ENCODE peak calls at places on chromosomes 12 and 14, in four cellular contexts. S is K562, A is HepG2, X is GM12878. C is an unnamed sample.

GRCh38 chr12:96034631-96035282 is 630 bp downstream of the LTA4H start:
- DNase-seq in X (no peak), A (peak), S (peak), C (peak)

GRCh38 chr12:76041406-76041805 is 9.8 kb upstream of the PHLDA1 start:
- DNase-seq in S (no peak), X (no peak), A (no peak), C (no peak)

GRCh38 chr14:71388336-71388735 is 481.1 kb downstream of the PCNX1 start:
- DNase-seq in X (no peak), S (no peak), A (no peak), C (no peak)

GRCh38 chr14:79256311-79256879 is 954.9 kb downstream of the DIO2 start:
- DNase-seq in X (no peak), S (no peak), A (no peak), C (no peak)

GRCh38 chr12:1580526-1580925 is 13.9 kb downstream of the FBXL14 start:
- DNase-seq in A (no peak), S (no peak), X (no peak), C (no peak)

GRCh38 chr14:74902941-74903705 is 19.9 kb downstream of the RPS6KL1 start:
- DNase-seq in S (no peak), X (no peak), A (no peak), C (no peak)

GRCh38 chr14:105865266-105865903 is 339.0 kb downstream of the TMEM121 start:
- DNase-seq in X (no peak), S (no peak), A (no peak), C (no peak)

GRCh38 chr12:26195641-26196423 is 459 bp downstream of the SSPN start:
- DNase-seq in A (no peak), S (no peak), X (no peak), C (peak)

GRCh38 chr12:23356440-23356839 is 593.0 kb downstream of the SOX5 start:
- DNase-seq in S (no peak), X (no peak), A (no peak), C (no peak)

GRCh38 chr12:26630546-26631027 is 202.4 kb downstream of the ITPR2 start:
- DNase-seq in X (no peak), A (peak), S (no peak), C (no peak)

GRCh38 chr14:77790566-77791224 is 9.2 kb upstream of the ADCK1 start:
- DNase-seq in A (no peak), S (no peak), X (no peak), C (no peak)

GRCh38 chr12:105409881-105410471 is 79.5 kb downstream of the C12orf75 start:
- DNase-seq in S (no peak), X (no peak), A (no peak), C (peak)

GRCh38 chr12:124472690-124473279 is 94.6 kb downstream of the NCOR2 start:
- DNase-seq in X (no peak), S (no peak), A (no peak), C (no peak)

GRCh38 chr12:109466305-109466704 is 10.8 kb downstream of the KCTD10 start:
- DNase-seq in A (no peak), X (no peak), S (no peak), C (no peak)

GRCh38 chr12:109467978-109468676 is 9.0 kb downstream of the KCTD10 start:
- DNase-seq in X (no peak), A (no peak), S (peak), C (no peak)

GRCh38 chr12:109473006-109473405 is 4.1 kb downstream of the KCTD10 start:
- DNase-seq in X (no peak), S (no peak), A (no peak), C (no peak)

GRCh38 chr12:109466821-109467220 is 10.3 kb downstream of the KCTD10 start:
- DNase-seq in X (no peak), S (no peak), A (no peak), C (no peak)

GRCh38 chr12:109469516-109469915 is 7.6 kb downstream of the KCTD10 start:
- DNase-seq in A (no peak), X (no peak), S (no peak), C (no peak)
- TF ChIP-seq FOXM1 in A (no peak), X (no peak), S (no peak), C (no peak)

GRCh38 chr14:102898298-102898697 is 24.2 kb upstream of the AMN start:
- DNase-seq in S (no peak), A (no peak), X (no peak), C (no peak)

GRCh38 chr14:102897299-102898027 is 25.0 kb upstream of the AMN start:
- DNase-seq in A (no peak), X (no peak), S (no peak), C (no peak)

GRCh38 chr14:102898776-102899515 is 23.5 kb upstream of the AMN start:
- DNase-seq in A (no peak), X (peak), S (no peak), C (peak)

GRCh38 chr14:102900631-102901571 is 21.6 kb upstream of the AMN start:
- DNase-seq in S (peak), A (no peak), X (no peak), C (peak)

GRCh38 chr14:102899516-102899900 is 23.0 kb upstream of the AMN start:
- DNase-seq in S (no peak), X (no peak), A (no peak), C (no peak)
- TF ChIP-seq GABPA in S (no peak), X (no peak), A (no peak), C (no peak)

GRCh38 chr12:57472391-57472790 is 7.3 kb downstream of the ARHGAP9 start:
- DNase-seq in S (no peak), X (no peak), A (no peak), C (no peak)
- TF ChIP-seq FOXM1 in S (no peak), X (no peak), A (no peak), C (no peak)

GRCh38 chr12:52657305-52657902 is 5.4 kb upstream of the KRT2 start:
- DNase-seq in A (no peak), X (no peak), S (no peak), C (no peak)
- TF ChIP-seq GABPA in A (no peak), X (no peak), S (no peak), C (no peak)

DNA sequence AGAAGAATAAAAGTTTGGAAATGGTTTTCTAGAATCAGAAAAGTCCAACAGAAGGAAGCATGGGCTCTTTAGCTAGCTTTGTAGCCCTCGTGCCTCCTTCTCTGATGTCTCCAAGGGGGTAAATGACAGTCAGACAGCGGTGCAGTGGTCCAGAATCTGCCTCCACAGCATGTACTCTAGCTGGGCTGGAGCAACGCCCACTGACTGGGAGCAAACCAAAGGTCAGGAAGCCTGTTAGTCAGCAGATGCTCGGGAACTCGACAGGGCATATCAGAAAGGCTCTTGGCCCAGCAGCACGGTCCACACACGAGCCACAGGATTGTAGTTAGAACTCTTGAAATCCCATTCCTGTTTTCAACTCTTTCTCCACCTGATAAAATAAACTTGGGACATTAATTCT is 164.3 kb downstream of the GRIN2B start:
- DNase-seq in X (no peak), S (no peak), A (no peak), C (no peak)
- TF ChIP-seq FOXM1 in X (no peak), S (no peak), A (no peak), C (no peak)

GRCh38 chr14:24979725-24980239 is 70.2 kb downstream of the STXBP6 start:
- DNase-seq in S (no peak), A (no peak), X (no peak), C (no peak)

GRCh38 chr14:24982472-24983155 is 67.3 kb downstream of the STXBP6 start:
- DNase-seq in S (no peak), A (peak), X (no peak), C (no peak)

GRCh38 chr14:24990773-24991172 is 59.2 kb downstream of the STXBP6 start:
- DNase-seq in X (no peak), A (no peak), S (no peak), C (no peak)

GRCh38 chr14:24986206-24986893 is 63.6 kb downstream of the STXBP6 start:
- DNase-seq in A (no peak), S (no peak), X (no peak), C (no peak)

GRCh38 chr14:24984846-24985589 is 64.9 kb downstream of the STXBP6 start:
- DNase-seq in S (peak), A (no peak), X (no peak), C (no peak)
- TF ChIP-seq GABPA in S (peak), A (no peak), X (no peak), C (no peak)

GRCh38 chr12:116217045-116217444 is 60.4 kb downstream of the MED13L start:
- DNase-seq in X (no peak), A (no peak), S (no peak), C (no peak)

GRCh38 chr12:116220756-116221155 is 56.7 kb downstream of the MED13L start:
- DNase-seq in A (no peak), S (no peak), X (no peak), C (no peak)

DNA sequence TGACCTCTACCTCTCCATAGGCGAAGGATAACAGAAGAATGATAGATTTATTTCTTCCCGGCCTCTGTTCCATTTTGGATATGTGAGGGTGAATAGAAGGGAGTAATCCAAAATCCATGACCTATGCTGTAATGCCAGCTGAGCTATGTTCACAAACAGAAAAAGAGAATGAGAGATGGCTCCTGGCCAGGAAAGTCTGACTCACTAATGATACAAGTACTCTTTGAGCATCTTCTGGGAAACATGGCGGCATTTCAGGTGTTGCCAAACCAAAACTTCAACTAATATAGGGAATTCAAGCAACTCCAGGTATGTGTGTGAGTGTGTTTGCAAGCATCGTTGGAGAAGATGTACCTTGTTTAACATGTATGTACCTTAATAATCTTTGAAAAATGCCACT is 55.1 kb downstream of the MED13L start:
- DNase-seq in X (no peak), S (no peak), A (peak), C (no peak)
- TF ChIP-seq FOXM1 in X (no peak), S (no peak), A (no peak), C (no peak)

GRCh38 chr12:8784464-8784863 is 38.0 kb upstream of the A2ML1 start:
- DNase-seq in X (no peak), S (no peak), A (no peak), C (peak)
- TF ChIP-seq GABPA in X (no peak), S (no peak), A (no peak), C (no peak)

GRCh38 chr12:32366704-32367103 is 32.7 kb upstream of the FGD4 start:
- DNase-seq in X (no peak), A (no peak), S (no peak), C (no peak)

GRCh38 chr12:32365473-32366064 is 33.8 kb upstream of the FGD4 start:
- DNase-seq in A (peak), X (peak), S (peak), C (peak)

GRCh38 chr12:32367381-32367780 is 32.0 kb upstream of the FGD4 start:
- DNase-seq in S (no peak), X (no peak), A (no peak), C (no peak)

DNA sequence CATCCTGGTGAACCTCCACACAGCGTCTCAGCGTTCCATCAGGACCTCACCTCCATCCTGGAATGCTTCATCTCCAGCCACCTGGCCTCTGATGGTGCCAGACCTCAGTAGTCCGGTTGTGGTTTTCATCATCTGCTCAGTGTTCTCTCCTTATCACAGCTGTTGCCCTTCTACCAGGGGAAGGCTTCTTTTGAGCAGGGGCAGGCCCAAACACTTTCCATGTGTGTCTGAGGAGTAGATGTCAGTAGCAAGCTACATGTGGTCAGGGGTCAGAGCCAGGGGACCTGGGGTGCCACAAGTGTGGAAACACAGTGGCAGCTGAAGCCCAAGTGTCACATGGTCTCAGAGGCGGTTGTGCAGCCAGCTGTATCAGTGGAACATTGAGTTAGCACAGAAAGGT is 30.2 kb upstream of the FGD4 start:
- DNase-seq in X (no peak), A (no peak), S (no peak), C (no peak)
- TF ChIP-seq FOXM1 in X (no peak), A (no peak), S (no peak), C (no peak)

DNA sequence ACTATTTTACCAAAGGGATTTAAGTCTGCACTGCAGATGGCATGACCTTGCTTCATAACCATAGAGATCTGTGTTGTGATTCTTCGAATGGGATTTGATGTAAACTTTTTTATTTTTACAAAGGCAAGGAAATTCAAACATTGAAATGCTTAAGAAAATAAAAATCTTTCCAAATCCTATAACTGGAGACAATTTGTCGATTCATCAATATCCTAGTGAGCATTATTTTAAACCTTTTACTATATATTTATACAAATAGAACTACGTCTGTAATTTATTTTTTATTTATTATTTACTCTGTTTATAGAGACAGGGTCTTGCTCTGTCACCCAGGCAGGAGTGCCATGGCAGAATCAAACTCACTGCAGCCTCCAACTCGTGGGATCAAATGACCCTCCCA is 14.3 kb upstream of the SCAF11 start:
- DNase-seq in S (no peak), A (no peak), X (no peak), C (no peak)
- TF ChIP-seq GABPA in S (no peak), A (no peak), X (no peak), C (no peak)